ENCODE peak calls at places on chromosomes 5 and 9, in eight cellular contexts. Y, X, Q, N, Z, U, I and L are unnamed samples. For H3K4me1, the result is how much of the 10 kb centered on the place peaks cover.

GRCh38 chr9:91714020-91714721 is 235.9 kb downstream of the ROR2 start:
- DNase-seq in Y (no peak), X (no peak), Q (no peak), N (peak), Z (peak), U (peak), I (no peak), L (peak)

GRCh38 chr9:121926417-121926816 is 166.7 kb downstream of the TTLL11 start:
- DNase-seq in Y (no peak), X (no peak), Q (no peak), N (no peak), Z (no peak), U (no peak), I (no peak), L (no peak)

GRCh38 chr9:85941617-85941930 is 628 bp downstream of the NAA35 start:
- DNase-seq in Y (no peak), X (no peak), Q (no peak), N (no peak), Z (no peak), U (no peak), I (no peak), L (no peak)

GRCh38 chr9:124511891-124512805 is 4.9 kb upstream of the NR5A1 start:
- DNase-seq in Y (no peak), X (no peak), Q (no peak), N (no peak), Z (no peak), U (no peak), I (no peak), L (no peak)

GRCh38 chr9:91682806-91683205 is 259.2 kb upstream of the NFIL3 start:
- DNase-seq in Y (no peak), X (no peak), Q (no peak), N (peak), Z (no peak), U (no peak), I (no peak), L (no peak)

GRCh38 chr9:1513105-1513504 is 462.9 kb downstream of the DMRT2 start:
- DNase-seq in Y (no peak), X (no peak), Q (no peak), N (no peak), Z (no peak), U (no peak), I (no peak), L (no peak)

GRCh38 chr5:125870271-125870670 is 552.9 kb upstream of the GRAMD2B start:
- DNase-seq in Y (no peak), X (no peak), Q (no peak), N (peak), Z (no peak), U (no peak), I (no peak), L (no peak)

GRCh38 chr9:32524558-32525461 is 1.2 kb downstream of the RIGI start:
- DNase-seq in Y (no peak), X (no peak), Q (peak), N (no peak), Z (no peak), U (no peak), I (no peak), L (no peak)

GRCh38 chr5:74916831-74917710 is 50.9 kb upstream of the FAM169A start:
- DNase-seq in Y (no peak), X (no peak), Q (no peak), N (peak), Z (no peak), U (no peak), I (peak), L (no peak)

GRCh38 chr5:169222934-169223594 is 77.9 kb downstream of the SLIT3 start:
- DNase-seq in Y (no peak), X (no peak), Q (no peak), N (no peak), Z (no peak), U (no peak), I (no peak), L (no peak)

GRCh38 chr9:95061916-95062600 is 255.5 kb downstream of the FANCC start:
- DNase-seq in Y (no peak), X (no peak), Q (no peak), N (no peak), Z (no peak), U (no peak), I (no peak), L (no peak)

GRCh38 chr5:121424976-121425375 is 426.7 kb upstream of the FTMT start:
- DNase-seq in Y (no peak), X (no peak), Q (no peak), N (peak), Z (no peak), U (no peak), I (no peak), L (no peak)

GRCh38 chr9:101727621-101728524 is 10.6 kb downstream of the GRIN3A start:
- DNase-seq in Y (no peak), X (no peak), Q (no peak), N (peak), Z (no peak), U (peak), I (peak), L (peak)

GRCh38 chr5:118224546-118224945 is 763.8 kb downstream of the DTWD2 start:
- DNase-seq in Y (no peak), X (no peak), Q (no peak), N (peak), Z (no peak), U (no peak), I (no peak), L (no peak)

GRCh38 chr9:125293134-125293533 is 31.5 kb downstream of the GAPVD1 start:
- DNase-seq in Y (no peak), X (no peak), Q (no peak), N (no peak), Z (no peak), U (no peak), I (no peak), L (no peak)

GRCh38 chr5:88459971-88460370 is 191.3 kb upstream of the TMEM161B start:
- DNase-seq in Y (no peak), X (no peak), Q (no peak), N (no peak), Z (no peak), U (no peak), I (no peak), L (no peak)

GRCh38 chr9:87516931-87517300 is 19.2 kb downstream of the DAPK1 start:
- DNase-seq in Y (no peak), X (no peak), Q (no peak), N (no peak), Z (no peak), U (no peak), I (no peak), L (no peak)

DNA sequence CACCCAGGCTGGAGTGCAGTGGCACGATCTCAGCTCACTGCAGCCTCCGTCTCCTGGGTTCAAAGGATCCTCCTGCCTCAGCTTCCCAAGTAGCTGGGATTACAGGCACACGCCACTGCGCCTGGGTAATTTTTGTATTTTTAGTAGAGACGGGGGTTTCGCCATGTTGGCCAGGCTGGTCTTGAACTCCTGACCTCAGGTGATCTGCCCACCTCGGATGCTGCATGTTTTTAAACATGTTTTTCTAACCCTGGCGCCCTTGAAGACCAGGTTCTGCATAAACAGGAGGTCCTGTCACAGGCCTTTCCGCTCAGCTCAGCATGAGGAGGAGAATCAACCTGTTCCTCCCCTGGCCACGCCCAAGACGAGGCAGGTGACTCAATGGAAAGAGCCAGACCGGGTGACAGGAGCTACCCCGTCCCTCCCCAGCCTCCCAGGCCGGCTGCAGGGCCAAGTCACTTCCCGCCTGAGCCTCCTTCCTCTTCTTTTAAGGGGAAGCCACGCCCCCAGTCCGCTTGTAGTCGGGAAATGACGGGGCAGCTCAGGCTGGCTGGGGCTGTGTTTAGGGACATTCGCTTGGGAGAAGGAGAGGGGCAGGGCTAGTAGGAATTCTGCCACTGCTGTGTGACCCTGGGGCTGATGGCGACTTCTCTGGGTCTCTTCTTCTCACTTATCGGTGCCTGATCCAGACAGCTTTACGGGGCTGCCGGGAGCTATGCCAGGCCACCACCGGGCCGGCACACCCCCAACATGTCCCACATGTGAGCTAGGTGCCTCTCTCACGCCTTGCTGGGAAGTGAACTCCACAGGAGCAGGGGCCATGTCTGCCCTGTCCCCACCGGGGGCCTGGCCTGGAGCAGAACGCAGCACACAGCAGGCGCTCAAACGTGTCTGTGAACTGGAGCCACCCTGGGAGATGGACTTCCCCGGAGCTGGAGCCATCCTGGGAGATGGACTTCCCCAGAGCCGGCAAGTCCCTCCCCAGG is 6.1 kb downstream of the NOTCH1 start:
- DNase-seq in Y (peak), X (peak), Q (peak), N (no peak), Z (peak), U (no peak), I (no peak), L (peak)
- H3K4me1 ChIP-seq in Y (half or more), X (half or more), Q (half or more), N (under half), Z (under half), U (under half), I (under half), L (under half)

GRCh38 chr9:136448655-136449054 is 9.0 kb upstream of the INPP5E start:
- DNase-seq in Y (no peak), X (no peak), Q (no peak), N (no peak), Z (no peak), U (no peak), I (no peak), L (no peak)

GRCh38 chr9:136453326-136453725 is 13.7 kb upstream of the INPP5E start:
- DNase-seq in Y (no peak), X (no peak), Q (no peak), N (no peak), Z (no peak), U (no peak), I (no peak), L (no peak)

GRCh38 chr9:136455043-136456002 is 15.7 kb upstream of the INPP5E start:
- DNase-seq in Y (no peak), X (no peak), Q (no peak), N (no peak), Z (no peak), U (no peak), I (no peak), L (no peak)

GRCh38 chr9:136454026-136454796 is 14.6 kb upstream of the INPP5E start:
- DNase-seq in Y (no peak), X (no peak), Q (no peak), N (no peak), Z (no peak), U (no peak), I (no peak), L (peak)

GRCh38 chr9:136451221-136451877 is 11.7 kb upstream of the INPP5E start:
- DNase-seq in Y (no peak), X (no peak), Q (no peak), N (no peak), Z (no peak), U (peak), I (no peak), L (peak)
- H3K4me1 ChIP-seq in Y (under half), X (under half), Q (under half), N (under half), Z (under half), U (under half), I (under half), L (under half)

DNA sequence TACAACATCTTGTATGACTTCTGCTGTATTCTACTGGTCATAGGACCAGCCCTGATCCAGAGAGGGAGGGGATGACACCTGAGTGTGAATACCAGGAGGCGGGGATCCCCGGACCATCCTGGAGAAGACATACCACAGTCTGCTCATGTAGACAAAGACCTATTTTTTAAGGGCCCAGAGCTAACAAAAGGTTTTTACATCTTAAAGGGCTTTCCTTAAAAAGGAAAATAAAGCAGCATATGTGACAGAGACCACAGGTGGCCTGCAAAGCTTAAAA is 43.8 kb downstream of the RAPGEF1 start:
- DNase-seq in Y (no peak), X (no peak), Q (no peak), N (no peak), Z (no peak), U (no peak), I (no peak), L (no peak)
- H3K4me1 ChIP-seq in Y (half or more), X (under half), Q (under half), N (under half), Z (under half), U (under half), I (under half), L (under half)

GRCh38 chr5:81853005-81853357 is 102.1 kb upstream of the SSBP2 start:
- DNase-seq in Y (no peak), X (no peak), Q (no peak), N (no peak), Z (no peak), U (no peak), I (no peak), L (no peak)
- H3K4me1 ChIP-seq in Y (under half), X (under half), Q (under half), N (under half), Z (under half), U (half or more), I (half or more), L (under half)

DNA sequence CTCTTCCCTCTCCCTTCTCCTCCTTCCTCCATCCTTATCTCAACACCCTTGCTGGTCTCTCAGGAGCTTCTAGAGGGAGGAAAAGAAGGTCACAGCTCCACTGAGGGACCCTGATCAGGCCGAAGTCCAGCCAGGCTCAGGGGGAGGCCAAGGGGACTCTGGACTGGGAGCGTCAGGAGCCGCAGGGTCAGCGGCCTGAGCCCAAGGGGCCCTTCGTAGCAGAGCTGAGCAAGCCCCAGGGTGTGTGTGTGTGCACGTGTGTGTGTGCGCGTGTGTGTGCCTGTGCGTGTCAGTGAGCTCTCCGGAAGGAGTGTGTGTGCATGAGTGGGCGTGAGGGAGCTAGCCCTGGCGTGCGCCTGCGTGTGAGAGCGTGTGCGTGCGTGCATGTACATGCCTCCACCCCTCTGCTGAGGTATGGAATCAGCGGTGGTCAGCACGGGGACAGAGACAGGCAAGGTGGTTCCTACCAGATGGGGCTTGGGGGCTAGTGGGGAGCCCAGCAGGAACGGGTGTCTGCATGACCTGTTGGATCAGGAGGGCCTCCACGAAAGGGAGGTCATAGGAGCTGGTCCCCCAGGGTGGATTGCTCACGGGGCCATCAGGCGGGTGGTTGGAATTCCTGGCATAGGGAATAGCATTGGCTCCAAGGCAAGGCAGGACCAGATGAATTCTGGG is 10.0 kb upstream of the AGPAT2 start:
- DNase-seq in Y (peak), X (no peak), Q (no peak), N (no peak), Z (no peak), U (no peak), I (no peak), L (peak)
- H3K4me1 ChIP-seq in Y (under half), X (under half), Q (under half), N (under half), Z (under half), U (under half), I (half or more), L (under half)

GRCh38 chr5:136981936-136982335 is 517.2 kb downstream of the SPOCK1 start:
- DNase-seq in Y (no peak), X (no peak), Q (no peak), N (no peak), Z (no peak), U (no peak), I (no peak), L (no peak)
- H3K4me1 ChIP-seq in Y (under half), X (under half), Q (under half), N (under half), Z (under half), U (under half), I (under half), L (under half)

GRCh38 chr9:114330636-114331035 is 967 bp downstream of the ORM2 start:
- DNase-seq in Y (no peak), X (no peak), Q (no peak), N (no peak), Z (no peak), U (no peak), I (no peak), L (no peak)
- H3K4me1 ChIP-seq in Y (under half), X (under half), Q (under half), N (under half), Z (under half), U (under half), I (under half), L (under half)